ENCODE peak calls at places on chromosomes 5 and 9, in seven cellular contexts. N, U, B, C, S, E and O are unnamed samples.

GRCh38 chr9:78954286-78954685 is 617.5 kb upstream of the TLE4 start:
- DNase-seq in N (no peak), U (peak), B (no peak), C (no peak), S (no peak), E (no peak), O (no peak)

GRCh38 chr5:80129146-80129545 is 94.0 kb downstream of the THBS4 start:
- DNase-seq in N (no peak), U (no peak), B (no peak), C (no peak), S (no peak), E (no peak), O (no peak)

GRCh38 chr9:97980479-97980803 is 2.7 kb upstream of the ANP32B start:
- DNase-seq in N (no peak), U (no peak), B (peak), C (no peak), S (no peak), E (no peak), O (no peak)

GRCh38 chr9:98707158-98708102 is 1.3 kb downstream of the GABBR2 start:
- DNase-seq in N (peak), U (peak), B (no peak), C (no peak), S (no peak), E (no peak), O (peak)

GRCh38 chr5:159091596-159091995 is 8.1 kb downstream of the EBF1 start:
- DNase-seq in N (no peak), U (no peak), B (no peak), C (no peak), S (no peak), E (no peak), O (no peak)

GRCh38 chr5:154312571-154312970 is 122.0 kb downstream of the GALNT10 start:
- DNase-seq in N (no peak), U (no peak), B (no peak), C (no peak), S (no peak), E (no peak), O (no peak)

GRCh38 chr9:23543420-23543819 is 282.6 kb downstream of the ELAVL2 start:
- DNase-seq in N (no peak), U (peak), B (no peak), C (no peak), S (no peak), E (no peak), O (no peak)

GRCh38 chr5:149227168-149227826 is 44.4 kb upstream of the AFAP1L1 start:
- DNase-seq in N (no peak), U (peak), B (no peak), C (no peak), S (no peak), E (no peak), O (no peak)

GRCh38 chr9:121744002-121744686 is 92.7 kb downstream of the DAB2IP start:
- DNase-seq in N (peak), U (peak), B (peak), C (no peak), S (no peak), E (peak), O (peak)

GRCh38 chr5:31537856-31538255 is 5.8 kb downstream of the C5orf22 start:
- DNase-seq in N (no peak), U (no peak), B (no peak), C (no peak), S (no peak), E (no peak), O (no peak)

GRCh38 chr9:112421771-112422222 is 41.9 kb downstream of the HSDL2 start:
- DNase-seq in N (no peak), U (peak), B (no peak), C (no peak), S (no peak), E (no peak), O (no peak)

GRCh38 chr5:57675236-57675635 is 192.6 kb upstream of the ACTBL2 start:
- DNase-seq in N (no peak), U (no peak), B (no peak), C (no peak), S (no peak), E (no peak), O (no peak)

GRCh38 chr5:120644516-120644915 is 180.4 kb downstream of the PRR16 start:
- DNase-seq in N (no peak), U (no peak), B (no peak), C (no peak), S (no peak), E (no peak), O (no peak)

GRCh38 chr5:137935190-137935589 is 45.9 kb downstream of the PKD2L2 start:
- DNase-seq in N (no peak), U (no peak), B (no peak), C (no peak), S (no peak), E (no peak), O (no peak)

GRCh38 chr9:96071245-96072124 is 196.0 kb downstream of the ERCC6L2 start:
- DNase-seq in N (no peak), U (peak), B (no peak), C (no peak), S (no peak), E (peak), O (no peak)

GRCh38 chr5:27491746-27492439 is 453.5 kb upstream of the CDH9 start:
- DNase-seq in N (no peak), U (no peak), B (no peak), C (no peak), S (no peak), E (no peak), O (no peak)

GRCh38 chr9:89467278-89467625 is 30.7 kb downstream of the SEMA4D start:
- DNase-seq in N (no peak), U (no peak), B (no peak), C (no peak), S (no peak), E (peak), O (no peak)

GRCh38 chr9:89468271-89468960 is 29.5 kb downstream of the SEMA4D start:
- DNase-seq in N (no peak), U (no peak), B (no peak), C (no peak), S (no peak), E (no peak), O (no peak)

GRCh38 chr9:89465726-89466308 is 32.1 kb downstream of the SEMA4D start:
- DNase-seq in N (no peak), U (no peak), B (no peak), C (no peak), S (no peak), E (no peak), O (no peak)

GRCh38 chr9:89464991-89465390 is 32.9 kb downstream of the SEMA4D start:
- DNase-seq in N (no peak), U (no peak), B (no peak), C (no peak), S (no peak), E (no peak), O (no peak)

GRCh38 chr9:89466451-89467277 is 31.2 kb downstream of the SEMA4D start:
- DNase-seq in N (no peak), U (no peak), B (no peak), C (no peak), S (no peak), E (no peak), O (no peak)
- H3K4me3 ChIP-seq in N (no peak), U (no peak), B (no peak), C (peak), S (no peak), E (no peak), O (no peak)

DNA sequence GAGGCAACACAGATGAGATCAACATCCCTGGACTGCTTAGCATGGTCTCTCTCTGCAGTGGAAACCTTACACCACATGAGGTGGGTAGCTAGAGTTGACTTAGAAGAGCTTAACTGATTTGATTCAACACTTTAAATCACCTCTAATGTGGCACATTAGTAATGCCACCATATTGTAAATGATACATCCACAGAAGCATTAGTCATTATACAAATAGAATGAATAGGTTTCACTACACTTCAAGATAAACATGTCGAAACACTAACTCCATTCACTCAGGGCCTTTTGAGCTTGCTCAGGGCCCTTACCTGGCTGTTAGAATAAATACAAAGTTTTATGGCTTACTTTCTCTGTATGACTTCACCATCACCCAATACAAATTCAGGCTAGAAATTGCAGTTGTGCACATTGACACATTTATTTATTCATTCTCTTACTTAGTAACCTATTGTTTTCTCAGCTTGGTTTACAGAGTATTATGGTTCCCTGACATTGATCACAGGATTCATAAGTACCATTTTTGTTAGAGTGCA is 9.3 kb upstream of the SMAD5 start:
- DNase-seq in N (no peak), U (peak), B (peak), C (no peak), S (no peak), E (no peak), O (no peak)
- H3K4me3 ChIP-seq in N (no peak), U (no peak), B (no peak), C (no peak), S (no peak), E (no peak), O (no peak)

GRCh38 chr9:130137081-130137869 is 34.9 kb upstream of the NCS1 start:
- DNase-seq in N (no peak), U (no peak), B (no peak), C (no peak), S (no peak), E (no peak), O (no peak)
- H3K4me3 ChIP-seq in N (no peak), U (no peak), B (no peak), C (no peak), S (no peak), E (no peak), O (no peak)

DNA sequence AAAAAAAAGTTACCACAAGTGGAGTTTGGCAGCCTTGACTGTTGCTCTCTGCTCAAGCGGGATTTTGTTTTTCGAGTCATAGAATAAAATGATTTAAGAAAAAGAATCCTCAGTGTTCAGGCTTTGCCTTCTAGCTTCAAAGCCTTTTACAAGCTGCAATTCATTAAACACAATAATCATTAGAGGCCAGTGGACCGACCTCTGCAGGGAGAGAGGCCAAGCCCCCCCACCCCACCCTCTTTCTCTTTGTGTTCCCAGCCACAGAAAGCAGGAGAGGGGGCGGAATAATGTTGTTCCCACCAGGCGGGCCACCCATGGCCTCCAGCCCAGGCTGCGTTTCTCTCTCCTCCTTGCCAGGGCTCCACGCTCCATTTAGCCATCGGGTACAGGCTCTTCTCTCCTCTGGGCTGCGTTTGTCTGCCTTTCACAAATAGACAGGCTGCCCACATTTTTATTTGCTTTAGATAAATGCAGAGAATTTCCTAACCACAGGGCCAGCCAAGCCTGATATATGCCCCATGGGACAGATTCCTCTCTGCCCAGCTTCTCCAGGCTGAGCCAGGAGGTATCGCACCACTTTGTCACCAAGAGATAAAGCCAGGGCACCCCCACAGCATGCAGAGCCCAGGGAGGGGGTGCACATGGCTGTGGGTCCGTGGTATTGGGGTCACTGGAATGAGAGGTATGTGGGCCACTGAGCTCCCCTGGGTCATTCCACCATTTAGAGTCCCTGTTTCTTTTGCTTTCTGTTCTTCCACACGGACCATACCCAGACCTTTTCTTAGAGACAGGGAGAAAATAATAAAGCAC is 318.8 kb downstream of the PIK3R1 start:
- DNase-seq in N (no peak), U (peak), B (peak), C (no peak), S (no peak), E (no peak), O (peak)
- H3K4me3 ChIP-seq in N (no peak), U (no peak), B (no peak), C (no peak), S (peak), E (no peak), O (peak)

GRCh38 chr9:22056402-22056801 is 47.3 kb upstream of the CDKN2B start:
- DNase-seq in N (no peak), U (no peak), B (no peak), C (no peak), S (no peak), E (no peak), O (no peak)
- H3K4me3 ChIP-seq in N (no peak), U (no peak), B (no peak), C (no peak), S (no peak), E (no peak), O (no peak)

DNA sequence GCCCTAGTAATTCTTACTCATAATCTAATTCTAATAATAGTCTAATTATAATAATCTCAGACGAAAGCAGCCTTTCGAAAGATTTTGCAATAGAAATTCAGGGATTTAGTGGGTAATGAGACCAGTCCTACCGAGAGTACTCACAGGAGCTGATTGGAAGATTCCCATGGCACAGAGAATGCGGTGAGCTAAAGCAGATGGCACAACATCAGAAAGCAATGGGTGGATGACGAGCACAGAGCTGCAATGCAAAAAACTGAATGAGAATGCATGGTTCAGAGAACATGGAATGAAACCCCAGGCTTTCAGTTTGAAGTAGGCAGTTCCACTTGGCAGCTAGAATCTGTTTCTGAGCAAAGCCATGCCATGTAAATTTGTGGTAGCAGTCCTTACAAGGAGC is 78.2 kb upstream of the SPINK5 start:
- DNase-seq in N (no peak), U (no peak), B (no peak), C (no peak), S (no peak), E (no peak), O (no peak)
- H3K4me3 ChIP-seq in N (no peak), U (no peak), B (no peak), C (no peak), S (no peak), E (no peak), O (no peak)

GRCh38 chr5:77846422-77847128 is 70.4 kb upstream of the TBCA start:
- DNase-seq in N (no peak), U (no peak), B (no peak), C (no peak), S (no peak), E (no peak), O (no peak)

GRCh38 chr5:77847129-77847460 is 71.0 kb upstream of the TBCA start:
- DNase-seq in N (no peak), U (no peak), B (no peak), C (no peak), S (no peak), E (no peak), O (no peak)

GRCh38 chr5:77843570-77844407 is 67.7 kb upstream of the TBCA start:
- DNase-seq in N (no peak), U (peak), B (no peak), C (no peak), S (no peak), E (no peak), O (no peak)

GRCh38 chr5:77844408-77845272 is 68.5 kb upstream of the TBCA start:
- DNase-seq in N (no peak), U (no peak), B (no peak), C (no peak), S (no peak), E (no peak), O (peak)

GRCh38 chr5:77845273-77845646 is 69.1 kb upstream of the TBCA start:
- DNase-seq in N (peak), U (no peak), B (no peak), C (no peak), S (no peak), E (no peak), O (no peak)
- H3K4me3 ChIP-seq in N (no peak), U (no peak), B (peak), C (no peak), S (no peak), E (no peak), O (no peak)

GRCh38 chr9:77881111-77881510 is 150.5 kb downstream of the GNAQ start:
- DNase-seq in N (no peak), U (no peak), B (no peak), C (no peak), S (no peak), E (no peak), O (no peak)
- H3K4me3 ChIP-seq in N (no peak), U (no peak), B (no peak), C (no peak), S (no peak), E (no peak), O (no peak)